ENCODE peak calls at places on chromosomes 12 and 14, in five cellular contexts. M is colonic mucosa, A is astrocyte, K is epithelial cell of esophagus, C is A549. W is an unnamed sample.

GRCh38 chr12:65728913-65729793 is 95.1 kb upstream of the HMGA2 start:
- DNase-seq in K (peak; percentile 58), M (no peak), A (peak; percentile 17), C (no peak), W (no peak)

GRCh38 chr12:96824838-96825236 is 82.2 kb upstream of the NEDD1 start:
- DNase-seq in M (no peak), A (no peak), C (no peak), K (no peak), W (no peak)

GRCh38 chr14:54207075-54207474 is 189.7 kb upstream of the CDKN3 start:
- DNase-seq in M (no peak), K (peak; percentile 41), C (no peak), A (peak; percentile 60), W (no peak)

GRCh38 chr14:95862243-95862642 is 14.4 kb upstream of the TUNAR start:
- DNase-seq in K (no peak), C (no peak), M (no peak), A (peak; percentile 8), W (no peak)

GRCh38 chr12:62933871-62934798 is 815 bp downstream of the PPM1H start:
- DNase-seq in K (peak; percentile 14), A (peak; percentile 8), C (peak; percentile 48), M (peak; percentile 44), W (no peak)

GRCh38 chr14:74563233-74563585 is 48.8 kb downstream of the LTBP2 start:
- DNase-seq in K (no peak), M (no peak), A (no peak), C (no peak), W (no peak)

GRCh38 chr14:61315288-61315687 is 6.1 kb upstream of the PRKCH start:
- DNase-seq in M (no peak), K (no peak), A (no peak), C (no peak), W (no peak)

GRCh38 chr12:38502016-38502415 is 185.4 kb downstream of the ALG10B start:
- DNase-seq in M (no peak), K (no peak), C (no peak), A (no peak), W (no peak)

GRCh38 chr14:97580923-97581495 is 783.8 kb downstream of the VRK1 start:
- DNase-seq in A (no peak), K (peak; percentile 3), C (no peak), M (no peak), W (no peak)

GRCh38 chr12:83690465-83690864 is 1003.8 kb downstream of the TMTC2 start:
- DNase-seq in A (no peak), M (no peak), K (peak; percentile 77), C (no peak), W (no peak)

GRCh38 chr14:70108419-70108818 is 80.3 kb downstream of the SLC8A3 start:
- DNase-seq in M (no peak), K (no peak), A (no peak), C (no peak), W (no peak)

GRCh38 chr12:2627343-2628191 is 167.2 kb upstream of the FKBP4 start:
- DNase-seq in C (no peak), A (no peak), K (no peak), M (no peak), W (no peak)

GRCh38 chr12:19397534-19397933 is 41.8 kb upstream of the AEBP2 start:
- DNase-seq in C (no peak), M (no peak), K (peak; percentile 97), A (no peak), W (no peak)

GRCh38 chr12:56687225-56688128 is 607 bp downstream of the PTGES3 start:
- DNase-seq in K (peak; percentile 53), C (peak; percentile 21), A (peak; percentile 31), M (peak; percentile 67), W (peak; percentile 59)

GRCh38 chr12:124415064-124415463 is 120.2 kb downstream of the RFLNA start:
- DNase-seq in K (no peak), M (no peak), C (no peak), A (no peak), W (no peak)

GRCh38 chr14:106372870-106373657 is 846.7 kb downstream of the TMEM121 start:
- DNase-seq in C (peak; percentile 36), A (no peak), M (peak; percentile 57), K (peak; percentile 2), W (no peak)

GRCh38 chr12:92290016-92290685 is 144.5 kb upstream of the BTG1 start:
- DNase-seq in M (no peak), A (peak; percentile 76), K (peak; percentile 63), C (no peak), W (no peak)

GRCh38 chr12:3135522-3136461 is 58.6 kb downstream of the TSPAN9 start:
- DNase-seq in C (peak; percentile 89), K (peak; percentile 79), M (peak; percentile 31), A (peak; percentile 46), W (peak; percentile 43)

GRCh38 chr14:89493877-89494634 is 77.0 kb upstream of the FOXN3 start:
- DNase-seq in C (no peak), A (peak; percentile 43), K (no peak), M (no peak), W (no peak)

GRCh38 chr14:52054678-52055077 is 14.2 kb downstream of the NID2 start:
- DNase-seq in M (no peak), A (no peak), C (no peak), K (no peak), W (no peak)

GRCh38 chr14:37903561-37904191 is 304.0 kb upstream of the SSTR1 start:
- DNase-seq in C (peak; percentile 13), M (no peak), K (peak; percentile 49), A (peak; percentile 8), W (peak; percentile 30)

GRCh38 chr14:94761999-94762377 is 7.9 kb downstream of the GSC start:
- DNase-seq in M (no peak), K (no peak), A (no peak), C (no peak), W (no peak)

GRCh38 chr14:101248840-101249675 is 312.2 kb upstream of the DIO3 start:
- DNase-seq in A (no peak), C (no peak), M (peak; percentile 11), K (no peak), W (no peak)
- TF ChIP-seq CTCF in A (no peak), C (no peak), M (no peak), K (no peak), W (no peak)

GRCh38 chr14:104970231-104971068 is 7.7 kb downstream of the AHNAK2 start:
- DNase-seq in C (peak; percentile 78), K (peak; percentile 94), M (peak; percentile 61), A (peak; percentile 86), W (no peak)
- H3K4me3 ChIP-seq in C (peak overlapping the region; percentile 67), K (peak overlapping the region; percentile 96), M (no peak overlapping the region), A (no peak overlapping the region), W (no peak overlapping the region)

GRCh38 chr14:44449694-44450093 is 57.4 kb downstream of the FSCB start:
- DNase-seq in C (no peak), K (no peak), A (no peak), M (no peak), W (peak; percentile 86)
- TF ChIP-seq CTCF in C (no peak), K (no peak), A (no peak), M (no peak), W (no peak)

GRCh38 chr12:48682927-48683326 is 889 bp upstream of the KANSL2 start:
- DNase-seq in K (no peak), A (no peak), C (no peak), M (no peak), W (no peak)
- H3K4me3 ChIP-seq in K (peak overlapping the region; percentile 99), A (peak overlapping the region; percentile 97), C (peak overlapping the region; percentile 58), M (peak overlapping the region; percentile 98), W (peak overlapping the region; percentile 76)